ENCODE peak calls at places on chromosomes 11 and 22, in nine cellular contexts. Z is GM06990; B is LNCaP clone FGC; T is T-cell; X is ACHN; P is activated gamma-delta T cell treated with Interleukin-2 at 50 U/mL for 16 hours; S is HEK293T; L is stimulated activated CD4-positive, alpha-beta T cell treated with anti-CD3 and anti-CD28 coated beads, Interleukin-2, amount 100 ng/mL, for 48 hours; V is activated effector memory CD4-positive, alpha-beta T cell treated with Interleukin-2 at 50 U/mL for 16 hours. M is an unnamed sample.

GRCh38 chr11:115616941-115617340 is 112.7 kb upstream of the CADM1 start:
- DNase-seq in Z (no peak), B (no peak), T (no peak), X (peak; percentile 75), P (no peak), S (no peak), L (no peak), V (no peak), M (no peak)

GRCh38 chr11:2944953-2945756 is 15.9 kb upstream of the PHLDA2 start:
- DNase-seq in Z (no peak), B (no peak), T (peak; percentile 47), X (peak; percentile 46), P (no peak), S (no peak), L (peak; percentile 44), V (no peak), M (no peak)

GRCh38 chr11:38814670-38815069 is 2216.6 kb upstream of the RAG2 start:
- DNase-seq in Z (no peak), B (no peak), T (no peak), X (no peak), P (no peak), S (no peak), L (no peak), V (no peak), M (no peak)

GRCh38 chr22:19147193-19147780 is 2.8 kb downstream of the GSC2 start:
- DNase-seq in Z (no peak), B (no peak), T (no peak), X (no peak), P (no peak), S (no peak), L (no peak), V (no peak), M (no peak)

GRCh38 chr11:75577198-75577597 is 15.1 kb downstream of the SERPINH1 start:
- DNase-seq in Z (no peak), B (no peak), T (peak; percentile 42), X (no peak), P (peak; percentile 61), S (peak; percentile 79), L (peak; percentile 62), V (peak; percentile 38), M (peak; percentile 61)

GRCh38 chr11:128924618-128925017 is 18.1 kb downstream of the TP53AIP1 start:
- DNase-seq in Z (no peak), B (no peak), T (no peak), X (no peak), P (no peak), S (no peak), L (no peak), V (no peak), M (no peak)

GRCh38 chr11:2869561-2870427 is 15.8 kb downstream of the CDKN1C start:
- DNase-seq in Z (no peak), B (no peak), T (no peak), X (no peak), P (no peak), S (no peak), L (no peak), V (no peak), M (no peak)

GRCh38 chr22:50299724-50300619 is 7.5 kb downstream of the PLXNB2 start:
- DNase-seq in Z (no peak), B (no peak), T (no peak), X (no peak), P (no peak), S (no peak), L (no peak), V (no peak), M (no peak)

GRCh38 chr22:40218152-40218551 is 40.4 kb downstream of the TNRC6B start:
- DNase-seq in Z (no peak), B (no peak), T (no peak), X (no peak), P (no peak), S (no peak), L (no peak), V (no peak), M (no peak)

GRCh38 chr11:20671856-20672546 is 2.6 kb downstream of the NELL1 start:
- DNase-seq in Z (no peak), B (no peak), T (no peak), X (peak; percentile 34), P (no peak), S (peak; percentile 49), L (no peak), V (no peak), M (peak; percentile 31)

GRCh38 chr11:55697817-55698216 is 35.8 kb downstream of the OR4C6 start:
- DNase-seq in Z (no peak), B (no peak), T (no peak), X (no peak), P (no peak), S (no peak), L (no peak), V (no peak), M (no peak)

GRCh38 chr11:126101241-126101929 is 38.7 kb upstream of the CDON start:
- DNase-seq in Z (no peak), B (no peak), T (no peak), X (no peak), P (no peak), S (no peak), L (no peak), V (no peak), M (no peak)

GRCh38 chr11:93039841-93040240 is 70.4 kb downstream of the MTNR1B start:
- DNase-seq in Z (no peak), B (no peak), T (no peak), X (no peak), P (no peak), S (no peak), L (no peak), V (no peak), M (no peak)

GRCh38 chr11:68164437-68164836 is 43.2 kb upstream of the CHKA start:
- DNase-seq in Z (no peak), B (no peak), T (no peak), X (peak; percentile 51), P (no peak), S (no peak), L (no peak), V (no peak), M (no peak)

GRCh38 chr11:115418081-115418480 is 86.1 kb downstream of the CADM1 start:
- DNase-seq in Z (no peak), B (no peak), T (no peak), X (no peak), P (no peak), S (no peak), L (no peak), V (no peak), M (no peak)

GRCh38 chr22:32558681-32559355 is 84.2 kb downstream of the FBXO7 start:
- DNase-seq in Z (no peak), B (no peak), T (no peak), X (peak; percentile 72), P (no peak), S (no peak), L (no peak), V (no peak), M (peak; percentile 51)

GRCh38 chr11:121722431-121723256 is 269.9 kb upstream of the SORL1-AS1 start:
- DNase-seq in Z (no peak), B (peak; percentile 6), T (no peak), X (no peak), P (no peak), S (no peak), L (no peak), V (no peak), M (no peak)

GRCh38 chr11:133830931-133831907 is 14.1 kb downstream of the SPATA19 start:
- DNase-seq in Z (no peak), B (no peak), T (no peak), X (no peak), P (no peak), S (no peak), L (no peak), V (no peak), M (no peak)

GRCh38 chr11:95937358-95937757 is 13.5 kb upstream of the MTMR2 start:
- DNase-seq in Z (no peak), B (no peak), T (no peak), X (no peak), P (no peak), S (no peak), L (no peak), V (no peak), M (no peak)

GRCh38 chr11:59918494-59918893 is 19.7 kb upstream of the OOSP1 start:
- DNase-seq in Z (no peak), B (no peak), T (no peak), X (no peak), P (no peak), S (no peak), L (no peak), V (no peak), M (no peak)

GRCh38 chr11:47233989-47234668 is 14.5 kb downstream of the ACP2 start:
- DNase-seq in Z (no peak), B (no peak), T (no peak), X (peak; percentile 26), P (no peak), S (no peak), L (no peak), V (no peak), M (peak; percentile 67)

GRCh38 chr11:80502511-80502910 is 1061.7 kb upstream of the TENM4 start:
- DNase-seq in Z (no peak), B (no peak), T (no peak), X (no peak), P (no peak), S (no peak), L (no peak), V (no peak), M (no peak)

GRCh38 chr22:46563381-46564083 is 26.1 kb upstream of the CELSR1 start:
- DNase-seq in Z (peak; percentile 80), B (no peak), T (peak; percentile 60), X (peak; percentile 66), P (peak; percentile 74), S (peak; percentile 81), L (peak; percentile 83), V (peak; percentile 65), M (peak; percentile 68)

GRCh38 chr22:21032843-21033688 is 705 bp upstream of the SLC7A4 start:
- DNase-seq in Z (no peak), B (no peak), T (no peak), X (no peak), P (no peak), S (no peak), L (no peak), V (no peak), M (no peak)

GRCh38 chr11:62850911-62851806 is 11.8 kb upstream of the WDR74 start:
- DNase-seq in Z (peak; percentile 47), B (no peak), T (no peak), X (peak; percentile 27), P (no peak), S (no peak), L (no peak), V (no peak), M (peak; percentile 51)

GRCh38 chr11:704189-704798 is 1.7 kb upstream of the EPS8L2 start:
- DNase-seq in Z (no peak), B (no peak), T (no peak), X (no peak), P (no peak), S (no peak), L (no peak), V (no peak), M (no peak)

GRCh38 chr11:67417425-67417824 is 1.9 kb downstream of the CARNS1 start:
- DNase-seq in Z (no peak), B (no peak), T (no peak), X (no peak), P (no peak), S (no peak), L (no peak), V (no peak), M (no peak)

GRCh38 chr22:29997516-29997915 is 82.7 kb upstream of the HORMAD2 start:
- DNase-seq in Z (no peak), B (no peak), T (no peak), X (no peak), P (no peak), S (no peak), L (no peak), V (no peak), M (no peak)

GRCh38 chr11:121894581-121894980 is 221.4 kb downstream of the BLID start:
- DNase-seq in Z (no peak), B (no peak), T (no peak), X (no peak), P (no peak), S (no peak), L (no peak), V (no peak), M (no peak)

GRCh38 chr22:50735739-50736030 is 2.3 kb upstream of the ACR start:
- DNase-seq in Z (no peak), B (no peak), T (no peak), X (no peak), P (no peak), S (no peak), L (no peak), V (no peak), M (no peak)

GRCh38 chr11:63670738-63671321 is 346 bp downstream of the ATL3 start:
- DNase-seq in Z (peak; percentile 57), B (no peak), T (no peak), X (peak; percentile 73), P (peak; percentile 28), S (peak; percentile 40), L (peak; percentile 23), V (peak; percentile 25), M (peak; percentile 62)